ENCODE peak calls at places on chromosomes 5 and 9, in six cellular contexts. R is bronchial epithelial cell, F is fibroblast of lung, X is upper lobe of left lung, K is BJ, T is mammary epithelial cell. P is an unnamed sample.

GRCh38 chr9:114205171-114206015 is 50.1 kb downstream of the COL27A1 start:
- DNase-seq in R (no peak), F (no peak), X (no peak), K (no peak), T (no peak), P (no peak)

GRCh38 chr5:25094219-25094618 is 449.4 kb upstream of the CDH10 start:
- DNase-seq in R (no peak), F (no peak), X (no peak), K (no peak), T (no peak), P (no peak)

GRCh38 chr9:114830546-114830945 is 24.7 kb upstream of the TNFSF15 start:
- DNase-seq in R (no peak), F (no peak), X (no peak), K (no peak), T (peak; percentile 14), P (no peak)

GRCh38 chr9:137053944-137054931 is at the start of gene ENTPD2:
- DNase-seq in R (peak; percentile 49), F (no peak), X (peak; percentile 93), K (no peak), T (peak; percentile 73), P (peak; percentile 86)

GRCh38 chr5:178416206-178416882 is 173.8 kb downstream of the COL23A1 start:
- DNase-seq in R (no peak), F (no peak), X (peak; percentile 37), K (no peak), T (no peak), P (no peak)

GRCh38 chr5:83711982-83712601 is 8.6 kb downstream of the HAPLN1 start:
- DNase-seq in R (peak; percentile 60), F (peak; percentile 54), X (no peak), K (no peak), T (peak; percentile 33), P (peak; percentile 39)

GRCh38 chr5:9653811-9654210 is 23.7 kb upstream of the TAS2R1 start:
- DNase-seq in R (peak; percentile 77), F (peak; percentile 81), X (no peak), K (peak; percentile 86), T (peak; percentile 78), P (no peak)

GRCh38 chr9:134325096-134325812 is 1.0 kb upstream of the RXRA start:
- DNase-seq in R (peak; percentile 44), F (peak; percentile 49), X (peak; percentile 94), K (no peak), T (peak; percentile 74), P (peak; percentile 82)

GRCh38 chr9:91378695-91379127 is 17.0 kb upstream of the AUH start:
- DNase-seq in R (peak; percentile 16), F (peak; percentile 73), X (no peak), K (peak; percentile 41), T (no peak), P (no peak)

GRCh38 chr5:157516016-157516415 is 56.0 kb downstream of the NIPAL4 start:
- DNase-seq in R (peak; percentile 68), F (peak; percentile 80), X (no peak), K (peak; percentile 75), T (peak; percentile 82), P (no peak)

GRCh38 chr9:1332161-1332560 is 282.0 kb downstream of the DMRT2 start:
- DNase-seq in R (peak; percentile 38), F (no peak), X (no peak), K (no peak), T (no peak), P (no peak)

GRCh38 chr9:17082343-17082742 is 52.5 kb upstream of the CNTLN start:
- DNase-seq in R (no peak), F (peak; percentile 57), X (no peak), K (no peak), T (peak; percentile 5), P (no peak)

GRCh38 chr5:4868140-4868735 is 271.9 kb upstream of the ADAMTS16 start:
- DNase-seq in R (peak; percentile 6), F (no peak), X (no peak), K (no peak), T (peak; percentile 23), P (peak; percentile 79)

GRCh38 chr9:127873223-127873691 is 4.2 kb downstream of the AK1 start:
- DNase-seq in R (no peak), F (no peak), X (peak; percentile 77), K (no peak), T (no peak), P (no peak)

DNA sequence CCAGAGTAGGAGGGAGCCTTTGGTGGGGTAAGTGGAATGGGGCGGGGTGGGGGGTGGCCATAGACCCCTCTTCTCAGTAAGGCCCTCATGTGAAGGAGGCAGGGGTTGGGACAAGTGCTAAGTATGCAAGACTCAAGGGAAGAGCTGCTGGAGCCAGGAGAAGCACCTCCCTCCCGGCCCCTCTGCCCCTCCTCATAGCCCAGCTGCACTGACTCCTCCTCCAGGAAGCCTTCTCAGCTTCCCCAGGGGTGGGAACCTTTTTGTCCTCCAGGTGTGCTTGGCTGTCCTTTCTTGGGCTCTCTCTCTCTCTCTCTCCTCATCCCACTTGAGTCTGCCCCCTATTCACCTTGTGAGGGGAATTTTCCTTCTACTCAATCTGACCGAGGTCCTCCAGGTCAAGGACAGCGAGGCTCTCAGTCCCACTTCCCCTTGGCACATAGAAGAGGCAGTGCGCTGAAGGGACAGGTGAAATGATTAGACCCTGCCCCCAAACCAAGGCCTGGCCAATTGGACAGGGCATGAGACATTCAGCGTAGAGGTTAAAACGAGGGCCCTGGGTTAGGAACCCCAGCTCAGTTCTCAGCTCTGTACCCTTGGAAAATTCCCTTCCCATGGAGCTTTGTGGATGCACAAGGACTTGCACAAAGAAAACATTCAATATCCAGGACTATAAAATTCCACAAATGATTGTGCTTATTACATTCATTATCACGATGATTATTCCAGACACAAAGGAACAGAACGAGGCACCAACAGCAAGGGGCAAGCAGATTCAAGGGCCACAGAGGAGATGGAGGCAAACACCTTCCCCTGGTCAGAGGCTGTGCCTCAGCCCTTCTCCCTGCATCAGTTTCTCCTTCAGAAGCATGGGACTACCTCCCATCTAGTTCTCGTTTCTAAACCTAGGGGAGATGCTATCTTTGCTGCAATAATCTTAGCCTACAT is 45.6 kb upstream of the IL17B start:
- DNase-seq in R (no peak), F (no peak), X (no peak), K (no peak), T (no peak), P (no peak)
- H3K4me3 ChIP-seq in R (no peak overlapping the region), F (no peak overlapping the region), X (no peak overlapping the region), K (no peak overlapping the region), T (no peak overlapping the region), P (no peak overlapping the region)

DNA sequence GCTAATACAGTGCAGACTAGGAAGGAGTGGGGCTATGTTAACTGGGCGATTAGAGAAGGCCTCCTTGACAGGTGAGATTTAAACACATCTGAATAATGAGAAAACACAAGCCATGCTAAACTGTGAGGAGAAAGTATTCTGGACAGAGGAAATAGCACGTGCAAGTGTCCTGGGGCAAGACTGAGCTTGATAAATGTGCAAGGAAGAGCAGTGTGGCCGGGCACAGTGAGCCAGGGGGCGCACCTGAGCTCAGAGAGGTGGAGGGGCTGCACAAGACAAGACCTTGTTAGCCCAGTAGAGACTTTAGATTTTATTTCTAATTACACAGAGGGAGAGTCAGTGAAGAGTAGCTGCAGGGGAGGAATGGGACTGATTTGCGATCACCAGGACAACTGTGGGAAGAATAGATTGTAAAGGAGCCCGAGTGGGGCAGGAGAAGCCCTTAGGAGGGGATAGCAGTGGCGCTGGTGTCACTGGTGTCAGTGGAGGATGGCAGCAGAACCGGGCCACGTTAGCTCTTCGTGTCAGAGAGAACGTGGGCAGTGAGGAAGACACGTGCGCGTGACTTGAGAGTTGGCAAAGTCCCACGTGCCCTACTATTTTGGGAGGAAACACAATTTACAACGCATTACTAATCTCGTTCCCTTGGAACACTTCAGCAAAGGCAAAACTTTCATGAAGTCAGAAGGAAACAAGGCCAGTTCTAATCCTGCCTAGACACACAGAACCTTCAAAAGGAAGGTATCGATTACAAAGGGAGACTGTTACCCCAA is 17.9 kb upstream of the C5orf47 start:
- DNase-seq in R (no peak), F (no peak), X (no peak), K (no peak), T (no peak), P (no peak)
- TF ChIP-seq CTCF in R (no peak), F (no peak), X (no peak), K (no peak), T (peak; percentile 3), P (no peak)

GRCh38 chr5:163508753-163509152 is 3.3 kb downstream of the MAT2B start:
- DNase-seq in R (no peak), F (no peak), X (no peak), K (no peak), T (no peak), P (no peak)
- H3K4me3 ChIP-seq in R (peak overlapping the region; percentile 10), F (peak overlapping the region; percentile 88), X (peak overlapping the region; percentile 3), K (no peak overlapping the region), T (peak overlapping the region; percentile 33), P (peak overlapping the region; percentile 6)

GRCh38 chr5:78512440-78512839 is 136.1 kb downstream of the LHFPL2 start:
- DNase-seq in R (no peak), F (no peak), X (no peak), K (no peak), T (no peak), P (no peak)

GRCh38 chr5:78509145-78509865 is 139.3 kb downstream of the LHFPL2 start:
- DNase-seq in R (no peak), F (no peak), X (no peak), K (no peak), T (no peak), P (no peak)

GRCh38 chr5:78508231-78508765 is 140.3 kb downstream of the LHFPL2 start:
- DNase-seq in R (no peak), F (peak; percentile 56), X (no peak), K (no peak), T (no peak), P (no peak)

GRCh38 chr5:78511116-78511906 is 137.3 kb downstream of the LHFPL2 start:
- DNase-seq in R (no peak), F (no peak), X (no peak), K (no peak), T (no peak), P (no peak)

GRCh38 chr5:78509884-78510769 is 138.4 kb downstream of the LHFPL2 start:
- DNase-seq in R (no peak), F (no peak), X (peak; percentile 95), K (no peak), T (peak; percentile 43), P (peak; percentile 62)
- TF ChIP-seq CTCF in R (no peak), F (peak; percentile 25), X (peak; percentile 19), K (peak; percentile 24), T (peak; percentile 9), P (no peak)

GRCh38 chr5:122909470-122910100 is 64.2 kb downstream of the SNX24 start:
- DNase-seq in R (no peak), F (no peak), X (no peak), K (no peak), T (no peak), P (no peak)
- H3K4me3 ChIP-seq in R (no peak overlapping the region), F (no peak overlapping the region), X (no peak overlapping the region), K (no peak overlapping the region), T (no peak overlapping the region), P (no peak overlapping the region)